ENCODE peak calls at places on chromosomes 3 and 15, in nine cellular contexts. Y is fibroblast of lung; A is tibial artery; Z is omental fat pad; X is PC-9; S is psoas muscle; N is CD4-positive, alpha-beta T cell; H is fibroblast of mammary gland; F is progenitor cell of endocrine pancreas. M is an unnamed sample.

GRCh38 chr3:3615533-3615932 is 183.7 kb upstream of the LRRN1 start:
- DNase-seq in Y (no peak), A (no peak), Z (no peak), X (no peak), S (no peak), N (no peak), H (no peak), F (no peak), M (no peak)

GRCh38 chr3:98823791-98824190 is 60.7 kb downstream of the ST3GAL6 start:
- DNase-seq in Y (no peak), A (no peak), Z (no peak), X (no peak), S (no peak), N (no peak), H (peak; percentile 73), F (no peak), M (no peak)

GRCh38 chr3:135784557-135784956 is 181.0 kb upstream of the PPP2R3A start:
- DNase-seq in Y (no peak), A (no peak), Z (no peak), X (no peak), S (no peak), N (no peak), H (no peak), F (no peak), M (no peak)

GRCh38 chr3:47851888-47852603 is 49.1 kb downstream of the DHX30 start:
- DNase-seq in Y (no peak), A (no peak), Z (no peak), X (no peak), S (no peak), N (no peak), H (no peak), F (no peak), M (no peak)

GRCh38 chr15:58387130-58387529 is 44.7 kb upstream of the LIPC start:
- DNase-seq in Y (peak; percentile 74), A (no peak), Z (no peak), X (no peak), S (no peak), N (no peak), H (peak; percentile 97), F (no peak), M (no peak)

GRCh38 chr3:72591522-72592421 is 256.5 kb downstream of the SHQ1 start:
- DNase-seq in Y (peak; percentile 89), A (peak; percentile 78), Z (no peak), X (peak; percentile 82), S (no peak), N (no peak), H (peak; percentile 83), F (no peak), M (peak; percentile 42)

GRCh38 chr15:91885054-91885453 is 31.5 kb downstream of the SLCO3A1 start:
- DNase-seq in Y (no peak), A (no peak), Z (no peak), X (no peak), S (no peak), N (no peak), H (no peak), F (no peak), M (no peak)

GRCh38 chr15:72782993-72783562 is 480 bp downstream of the ADPGK start:
- DNase-seq in Y (peak; percentile 40), A (no peak), Z (no peak), X (no peak), S (peak; percentile 69), N (no peak), H (peak; percentile 42), F (no peak), M (no peak)

GRCh38 chr15:34754674-34755418 is at the start of gene GJD2:
- DNase-seq in Y (no peak), A (no peak), Z (no peak), X (no peak), S (no peak), N (no peak), H (no peak), F (peak; percentile 27), M (no peak)

GRCh38 chr3:60304103-60304502 is 947.1 kb downstream of the FHIT start:
- DNase-seq in Y (peak; percentile 97), A (no peak), Z (no peak), X (no peak), S (no peak), N (no peak), H (peak; percentile 71), F (no peak), M (no peak)

GRCh38 chr3:188947401-188947982 is 224.3 kb upstream of the TPRG1 start:
- DNase-seq in Y (peak; percentile 87), A (peak; percentile 93), Z (peak; percentile 42), X (peak; percentile 95), S (peak; percentile 88), N (no peak), H (peak; percentile 83), F (peak; percentile 67), M (peak; percentile 71)

GRCh38 chr3:42063886-42064285 is 27.3 kb upstream of the TRAK1 start:
- DNase-seq in Y (peak; percentile 68), A (no peak), Z (no peak), X (no peak), S (no peak), N (no peak), H (peak; percentile 96), F (no peak), M (no peak)

GRCh38 chr15:88284441-88285106 is 28.0 kb upstream of the NTRK3 start:
- DNase-seq in Y (no peak), A (no peak), Z (no peak), X (no peak), S (no peak), N (no peak), H (no peak), F (no peak), M (no peak)

GRCh38 chr15:78052545-78052944 is 25.0 kb downstream of the TBC1D2B start:
- DNase-seq in Y (no peak), A (peak; percentile 16), Z (no peak), X (no peak), S (no peak), N (no peak), H (no peak), F (no peak), M (no peak)

DNA sequence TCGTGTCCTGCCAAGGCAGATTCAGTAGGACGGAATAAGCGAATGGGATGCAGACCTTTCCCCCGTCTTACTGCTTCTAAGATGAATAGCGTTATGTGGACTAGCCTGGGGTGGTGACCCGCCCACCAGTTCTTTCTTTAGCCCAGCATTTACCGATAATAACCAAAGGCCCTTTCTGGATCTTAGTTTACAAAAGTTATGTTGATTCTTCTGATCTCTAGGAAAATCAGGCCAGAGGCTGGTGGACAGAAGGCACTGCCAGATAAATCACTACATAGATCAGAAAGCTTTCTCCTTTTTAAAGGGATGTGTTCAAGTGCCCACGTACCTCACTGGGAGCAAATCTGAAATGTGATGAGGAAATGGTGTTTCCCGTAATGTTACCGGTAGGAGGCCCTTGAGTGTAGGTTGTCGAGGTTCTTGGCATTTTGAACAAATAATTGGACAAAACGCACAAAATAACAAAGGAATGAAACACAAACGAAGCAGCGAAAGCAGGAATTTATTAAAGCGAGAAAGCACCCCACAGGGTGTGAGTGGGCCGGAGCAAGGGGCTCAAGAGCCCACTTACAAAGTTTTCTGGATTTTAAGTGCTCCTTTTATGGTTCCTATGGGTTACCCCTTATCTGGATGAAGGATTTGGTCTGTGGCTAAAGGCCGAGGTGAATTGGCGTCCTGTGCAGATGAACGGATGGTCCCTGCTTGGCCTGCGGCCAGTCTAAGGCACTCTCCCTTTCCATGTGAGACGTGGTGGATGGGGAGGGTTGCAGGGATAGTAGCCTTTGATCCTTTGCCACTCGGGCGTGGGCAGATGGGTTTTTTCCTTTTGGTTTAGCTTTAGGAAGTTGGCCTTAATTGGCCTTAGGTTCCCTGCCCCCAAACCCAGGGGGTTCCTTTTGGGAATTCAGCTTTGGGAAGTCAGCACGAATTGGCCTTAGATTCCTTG is 977 bp downstream of the SNX1 start:
- DNase-seq in Y (no peak), A (no peak), Z (no peak), X (no peak), S (no peak), N (no peak), H (peak; percentile 43), F (no peak), M (no peak)
- TF ChIP-seq CTCF in Y (peak; percentile 29), A (no peak), Z (no peak), X (no peak), S (no peak), N (no peak), H (peak; percentile 28), F (peak; percentile 30), M (peak; percentile 42)

GRCh38 chr3:62938583-62938982 is 63.4 kb upstream of the CADPS start:
- DNase-seq in Y (no peak), A (no peak), Z (no peak), X (no peak), S (no peak), N (no peak), H (no peak), F (no peak), M (no peak)
- TF ChIP-seq CTCF in Y (no peak), A (no peak), Z (no peak), X (no peak), S (no peak), N (no peak), H (no peak), F (no peak), M (no peak)

GRCh38 chr3:138331143-138331894 is 1.7 kb upstream of the NME9 start:
- DNase-seq in Y (peak; percentile 27), A (no peak), Z (no peak), X (no peak), S (peak; percentile 30), N (no peak), H (peak; percentile 41), F (no peak), M (no peak)

GRCh38 chr3:138329127-138329983 is at the start of gene NME9:
- DNase-seq in Y (peak; percentile 71), A (peak; percentile 90), Z (peak; percentile 81), X (peak; percentile 83), S (peak; percentile 86), N (peak; percentile 92), H (peak; percentile 74), F (peak; percentile 93), M (peak; percentile 91)

GRCh38 chr3:138334608-138335007 is 5.0 kb upstream of the NME9 start:
- DNase-seq in Y (no peak), A (no peak), Z (no peak), X (no peak), S (no peak), N (no peak), H (no peak), F (no peak), M (no peak)

GRCh38 chr3:138329984-138330293 is 288 bp upstream of the NME9 start:
- DNase-seq in Y (no peak), A (no peak), Z (no peak), X (no peak), S (no peak), N (no peak), H (no peak), F (no peak), M (no peak)

GRCh38 chr3:138332472-138333073 is 2.9 kb upstream of the NME9 start:
- DNase-seq in Y (peak; percentile 66), A (no peak), Z (no peak), X (no peak), S (no peak), N (no peak), H (peak; percentile 63), F (no peak), M (no peak)
- TF ChIP-seq CTCF in Y (peak; percentile 61), A (peak; percentile 71), Z (no peak), X (peak; percentile 80), S (peak; percentile 65), N (peak; percentile 50), H (peak; percentile 70), F (peak; percentile 66), M (peak; percentile 72)

DNA sequence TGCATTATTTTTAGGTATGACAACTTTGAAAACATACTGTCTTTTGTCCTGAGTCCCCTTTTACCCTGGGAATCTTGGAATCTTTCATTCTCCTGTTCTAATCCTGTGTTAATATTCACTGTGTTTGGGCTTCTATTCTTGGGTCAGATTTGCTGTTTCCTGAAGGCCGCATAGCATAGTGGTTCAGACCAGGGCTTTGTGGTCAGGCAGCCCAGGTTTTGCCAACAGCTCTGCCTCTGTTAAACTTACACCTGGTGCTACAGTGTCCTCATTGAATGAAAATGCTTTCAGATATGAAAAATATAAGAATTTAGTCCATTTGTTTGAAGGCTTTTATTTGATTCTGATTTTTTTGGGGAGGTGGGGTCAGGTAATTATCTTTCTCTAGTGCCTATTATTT is 58.4 kb downstream of the SLC25A26 start:
- DNase-seq in Y (no peak), A (no peak), Z (no peak), X (no peak), S (no peak), N (no peak), H (no peak), F (no peak), M (no peak)
- TF ChIP-seq CTCF in Y (no peak), A (no peak), Z (no peak), X (no peak), S (no peak), N (no peak), H (no peak), F (no peak), M (no peak)

M was measured in neural crest cell.